ENCODE peak calls at places on chromosomes 13 and 19, in four cellular contexts. M, T, C and Z are unnamed samples.

GRCh38 chr19:400976-401835 is 7.7 kb downstream of the C2CD4C start:
- DNase-seq in T (no peak), M (no peak), C (no peak), Z (peak; percentile 41)

GRCh38 chr19:5864013-5864720 is 6.2 kb downstream of the FUT5 start:
- DNase-seq in T (no peak), M (no peak), C (no peak), Z (no peak)

GRCh38 chr13:97307882-97308624 is 85.9 kb downstream of the MBNL2 start:
- DNase-seq in T (no peak), M (peak; percentile 81), C (no peak), Z (no peak)

GRCh38 chr13:45878966-45879365 is 27.4 kb upstream of the SIAH3 start:
- DNase-seq in T (no peak), C (no peak), M (no peak), Z (no peak)

GRCh38 chr13:59435024-59435423 is 728.7 kb downstream of the DIAPH3 start:
- DNase-seq in C (no peak), T (no peak), M (no peak), Z (no peak)

GRCh38 chr19:4597975-4598671 is 38.6 kb upstream of the SEMA6B start:
- DNase-seq in C (no peak), M (no peak), T (peak; percentile 97), Z (no peak)

GRCh38 chr19:1039646-1040475 is at the start of gene ABCA7:
- DNase-seq in T (peak; percentile 95), M (peak; percentile 90), C (peak; percentile 93), Z (peak; percentile 100)

GRCh38 chr13:95494082-95494681 is 58.3 kb upstream of the CLDN10 start:
- DNase-seq in C (no peak), M (peak; percentile 55), T (peak; percentile 59), Z (no peak)

GRCh38 chr19:44723299-44723951 is 24.5 kb downstream of the CEACAM16 start:
- DNase-seq in T (no peak), C (no peak), M (no peak), Z (no peak)

GRCh38 chr13:41502676-41503075 is 45.3 kb downstream of the RGCC start:
- DNase-seq in T (no peak), C (peak; percentile 59), M (no peak), Z (no peak)

GRCh38 chr19:46759817-46760333 is 13.6 kb upstream of the STRN4 start:
- DNase-seq in T (no peak), M (no peak), C (no peak), Z (no peak)

GRCh38 chr13:40391788-40392187 is 274.7 kb downstream of the FOXO1 start:
- DNase-seq in C (no peak), T (no peak), M (no peak), Z (no peak)

GRCh38 chr13:73338389-73338788 is 279.6 kb downstream of the KLF5 start:
- DNase-seq in T (no peak), C (no peak), M (no peak), Z (no peak)

GRCh38 chr13:41502021-41502420 is 44.7 kb downstream of the RGCC start:
- DNase-seq in C (no peak), T (no peak), M (no peak), Z (no peak)

GRCh38 chr19:10270616-10271394 is at the start of gene ICAM1:
- DNase-seq in T (peak; percentile 77), C (no peak), M (peak; percentile 83), Z (peak; percentile 87)

GRCh38 chr13:102289606-102290005 is 112.2 kb downstream of the FGF14 start:
- DNase-seq in M (no peak), T (no peak), C (no peak), Z (no peak)

GRCh38 chr19:5220866-5221265 is 119.7 kb downstream of the PTPRS start:
- DNase-seq in C (no peak), T (no peak), M (no peak), Z (no peak)

GRCh38 chr13:83215627-83216026 is 666.6 kb downstream of the SLITRK1 start:
- DNase-seq in T (no peak), C (no peak), M (no peak), Z (no peak)

GRCh38 chr13:52850396-52851152 is 2.1 kb upstream of the PCDH8 start:
- DNase-seq in M (peak; percentile 25), T (peak; percentile 6), C (no peak), Z (peak; percentile 94)

GRCh38 chr19:35755550-35756371 is 1.1 kb downstream of the HSPB6 start:
- DNase-seq in C (no peak), T (no peak), M (no peak), Z (no peak)

GRCh38 chr19:40445945-40446784 is 2.0 kb upstream of the SERTAD3 start:
- DNase-seq in T (peak; percentile 57), C (no peak), M (no peak), Z (no peak)

GRCh38 chr19:50461066-50461875 is 15.0 kb upstream of the EMC10 start:
- DNase-seq in C (peak; percentile 53), M (peak; percentile 71), T (peak; percentile 78), Z (peak; percentile 84)

GRCh38 chr19:46840157-46840942 is 10.3 kb downstream of the AP2S1 start:
- DNase-seq in T (peak; percentile 65), M (peak; percentile 63), C (no peak), Z (no peak)

GRCh38 chr13:35489050-35489449 is 12.6 kb upstream of the MAB21L1 start:
- DNase-seq in T (no peak), M (no peak), C (no peak), Z (no peak)

GRCh38 chr19:3163230-3163886 is 15.2 kb upstream of the S1PR4 start:
- DNase-seq in T (peak; percentile 91), C (no peak), M (peak; percentile 46), Z (peak; percentile 85)

GRCh38 chr19:449916-450315 is 10.9 kb downstream of the SHC2 start:
- DNase-seq in C (no peak), T (no peak), M (no peak), Z (no peak)

GRCh38 chr19:3783660-3784584 is 2.3 kb downstream of the MATK start:
- DNase-seq in C (no peak), M (peak; percentile 47), T (peak; percentile 57), Z (no peak)

GRCh38 chr13:20136781-20137703 is 23.8 kb downstream of the GJA3 start:
- DNase-seq in M (peak; percentile 37), T (no peak), C (no peak), Z (no peak)

GRCh38 chr19:1606138-1606651 is 933 bp upstream of the UQCR11 start:
- DNase-seq in C (no peak), M (no peak), T (no peak), Z (no peak)

GRCh38 chr13:71274923-71275593 is 591.9 kb downstream of the DACH1 start:
- DNase-seq in T (no peak), M (no peak), C (peak; percentile 32), Z (no peak)

GRCh38 chr19:41937525-41937924 is 9.3 kb upstream of the ERFL start:
- DNase-seq in C (no peak), M (no peak), T (no peak), Z (no peak)
- TF ChIP-seq EZH2 in C (no peak), M (no peak), T (no peak), Z (no peak)

GRCh38 chr19:18433039-18433691 is 4.8 kb downstream of the ISYNA1 start:
- DNase-seq in M (no peak), T (peak; percentile 54), C (no peak), Z (no peak)
- TF ChIP-seq RFX5 in M (no peak), T (no peak), C (no peak), Z (no peak)

GRCh38 chr19:57712222-57712621 is 3.2 kb upstream of the ZNF154 start:
- DNase-seq in M (no peak), C (no peak), T (peak; percentile 31), Z (no peak)
- TF ChIP-seq EZH2 in M (no peak), C (no peak), T (no peak), Z (no peak)

GRCh38 chr19:38715540-38715939 is 28.7 kb downstream of the CAPN12 start:
- DNase-seq in T (no peak), C (no peak), M (no peak), Z (no peak)
- TF ChIP-seq RFX5 in T (no peak), C (no peak), M (no peak), Z (no peak)

GRCh38 chr13:25046985-25047660 is 48.8 kb upstream of the PABPC3 start:
- DNase-seq in C (no peak), T (no peak), M (no peak), Z (no peak)
- TF ChIP-seq EZH2 in C (no peak), T (no peak), M (no peak), Z (no peak)

DNA sequence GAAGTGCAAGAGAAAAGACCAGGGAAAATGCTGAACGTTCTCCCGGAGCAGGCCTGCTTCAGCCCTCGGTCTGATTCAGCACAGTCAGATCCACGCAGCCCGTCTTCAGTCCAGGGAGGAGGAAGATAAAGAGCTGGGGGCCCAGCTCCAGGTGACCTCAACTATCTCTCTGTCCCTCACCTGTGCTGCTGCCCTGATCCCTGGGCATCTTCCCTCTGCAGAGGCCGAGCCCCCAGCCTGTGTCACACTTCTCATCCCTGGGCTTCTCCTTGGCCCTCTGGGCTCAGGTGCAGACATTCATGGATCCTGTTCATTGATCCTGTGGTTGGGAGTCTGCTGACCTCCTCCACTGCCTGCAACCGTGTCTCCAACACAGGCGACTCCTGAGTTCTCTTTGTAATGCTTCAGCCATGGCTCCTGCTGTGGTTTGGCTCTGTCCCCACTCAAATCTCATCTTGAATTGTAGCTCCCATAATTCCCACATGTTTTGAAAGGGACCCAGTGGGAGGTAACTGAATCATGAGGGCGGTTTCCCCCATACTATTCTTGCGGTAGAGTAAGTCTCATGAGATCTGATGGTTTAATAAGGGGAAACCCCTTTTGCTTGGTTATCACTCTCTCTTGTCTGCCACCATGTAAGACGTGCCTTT is 27.9 kb downstream of the COL4A2 start:
- DNase-seq in M (no peak), C (no peak), T (no peak), Z (no peak)
- TF ChIP-seq RFX5 in M (no peak), C (no peak), T (no peak), Z (no peak)

GRCh38 chr13:48233097-48233885 is at the start of gene ITM2B:
- DNase-seq in T (peak; percentile 89), C (no peak), M (peak; percentile 56), Z (no peak)
- TF ChIP-seq EZH2 in T (no peak), C (no peak), M (no peak), Z (no peak)

DNA sequence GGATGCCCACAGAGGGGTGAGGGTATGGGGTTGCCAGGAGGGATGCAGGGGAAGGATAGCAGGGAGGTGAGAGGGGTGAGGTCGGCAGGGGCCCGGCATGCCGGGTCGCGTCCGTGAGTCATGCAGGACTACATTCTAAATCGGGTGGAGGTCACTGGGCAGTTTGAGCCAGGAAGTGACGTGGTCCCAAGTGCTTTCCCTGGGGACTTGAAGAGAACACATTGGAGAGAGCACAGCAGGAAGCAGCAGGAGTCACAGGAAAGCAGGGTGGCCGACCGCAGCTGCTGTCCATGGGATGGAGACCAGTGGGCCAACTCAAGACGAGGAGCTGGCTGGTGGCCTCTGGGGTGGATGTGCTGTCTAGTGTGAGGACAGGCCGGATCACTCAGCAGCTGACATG is 92.0 kb upstream of the WASF3 start:
- DNase-seq in C (no peak), M (no peak), T (no peak), Z (no peak)
- TF ChIP-seq RFX5 in C (no peak), M (no peak), T (no peak), Z (no peak)